ENCODE peak calls at places on chromosomes 6 and 20, in six cellular contexts. G, Q, E, A, M and S are unnamed samples.

GRCh38 chr6:79374308-79374707 is 139.8 kb upstream of the HMGN3 start:
- DNase-seq in A (no peak), E (no peak), M (no peak), Q (no peak), G (no peak), S (no peak)

GRCh38 chr6:150685860-150686259 is 86.2 kb downstream of the PLEKHG1 start:
- DNase-seq in A (no peak), M (peak), Q (no peak), G (no peak), E (no peak), S (no peak)

GRCh38 chr6:34979218-34979617 is 90.2 kb downstream of the ANKS1A start:
- DNase-seq in E (no peak), M (no peak), A (no peak), Q (no peak), G (no peak), S (no peak)

GRCh38 chr20:50534567-50534966 is 24.4 kb downstream of the PTPN1 start:
- DNase-seq in E (no peak), M (peak), G (peak), Q (no peak), A (no peak), S (no peak)

GRCh38 chr6:142943746-142944125 is 1.2 kb downstream of the HIVEP2 start:
- DNase-seq in A (no peak), M (peak), E (no peak), Q (peak), G (no peak), S (no peak)

GRCh38 chr6:97133071-97133470 is 149.9 kb downstream of the MMS22L start:
- DNase-seq in M (no peak), E (no peak), G (no peak), A (no peak), Q (no peak), S (no peak)

GRCh38 chr6:106339334-106340029 is 13.9 kb upstream of the ATG5 start:
- DNase-seq in A (peak), M (peak), G (peak), E (peak), Q (peak), S (peak)

GRCh38 chr6:143583542-143584330 is 72.2 kb upstream of the FUCA2 start:
- DNase-seq in Q (no peak), M (no peak), G (peak), A (no peak), E (no peak), S (no peak)

GRCh38 chr6:31462026-31462963 is 35.6 kb upstream of the MICB start:
- DNase-seq in Q (no peak), G (no peak), E (no peak), A (no peak), M (no peak), S (no peak)

GRCh38 chr20:58822748-58823730 is 27.7 kb downstream of the GNAS-AS1 start:
- DNase-seq in E (no peak), G (no peak), M (no peak), Q (no peak), A (no peak), S (no peak)

GRCh38 chr6:108168501-108168979 is 2.7 kb downstream of the NR2E1 start:
- DNase-seq in E (no peak), M (peak), A (no peak), Q (peak), G (no peak), S (peak)

GRCh38 chr20:3446779-3447178 is 24.0 kb upstream of the ATRN start:
- DNase-seq in Q (no peak), E (no peak), M (no peak), G (no peak), A (no peak), S (no peak)

GRCh38 chr6:27251672-27252251 is 4.3 kb downstream of the PRSS16 start:
- DNase-seq in A (peak), E (peak), M (peak), G (no peak), Q (peak), S (no peak)

GRCh38 chr20:48066256-48066655 is 281.0 kb upstream of the SULF2 start:
- DNase-seq in E (no peak), M (no peak), Q (no peak), A (no peak), G (no peak), S (no peak)

GRCh38 chr6:34172961-34173775 is 27.3 kb upstream of the GRM4 start:
- DNase-seq in G (no peak), E (no peak), A (no peak), M (no peak), Q (peak), S (no peak)

GRCh38 chr20:62837790-62838458 is 21.1 kb downstream of the COL9A3 start:
- DNase-seq in A (no peak), G (no peak), M (no peak), Q (no peak), E (no peak), S (no peak)

GRCh38 chr6:5529733-5530132 is 268.4 kb downstream of the FARS2 start:
- DNase-seq in A (no peak), M (no peak), G (no peak), Q (peak), E (no peak), S (no peak)

GRCh38 chr6:85449818-85450577 is at the start of gene NT5E:
- DNase-seq in G (peak), Q (peak), A (peak), E (peak), M (peak), S (peak)

GRCh38 chr6:167798453-167798852 is 28.3 kb upstream of the AFDN start:
- DNase-seq in E (no peak), Q (peak), G (no peak), M (no peak), A (no peak), S (no peak)

GRCh38 chr6:138972226-138972665 is 15.8 kb downstream of the REPS1 start:
- DNase-seq in G (peak), A (no peak), E (no peak), M (no peak), Q (no peak), S (peak)

GRCh38 chr6:33914519-33915120 is 110.8 kb upstream of the MLN start:
- DNase-seq in M (no peak), G (no peak), A (no peak), E (no peak), Q (no peak), S (no peak)

GRCh38 chr20:11457476-11457875 is 460.2 kb upstream of the BTBD3 start:
- DNase-seq in M (no peak), A (no peak), G (no peak), Q (no peak), E (no peak), S (no peak)